ENCODE peak calls at places on chromosomes 12 and 14, in four cellular contexts. Z is A549, V is ovary, R is HepG2. L is an unnamed sample.
A peak's percentile ranks its signal among the peaks of the same experiment; 100 is the strongest.

GRCh38 chr12:109961201-109961600 is 35.0 kb downstream of the GIT2 start:
- DNase-seq in Z (no peak), V (no peak), R (no peak), L (no peak)

GRCh38 chr12:116492703-116493324 is 66.4 kb upstream of the MAP1LC3B2 start:
- DNase-seq in Z (peak; percentile 59), V (no peak), R (no peak), L (peak; percentile 62)

GRCh38 chr14:73245401-73246325 is 8.4 kb downstream of the PAPLN start:
- DNase-seq in Z (no peak), V (no peak), R (no peak), L (peak; percentile 38)

GRCh38 chr12:107352347-107353081 is 259.2 kb upstream of the CRY1 start:
- DNase-seq in Z (peak; percentile 42), V (no peak), R (peak; percentile 92), L (no peak)

GRCh38 chr12:57319678-57320469 is 68.9 kb upstream of the STAC3 start:
- DNase-seq in Z (no peak), V (no peak), R (no peak), L (no peak)

GRCh38 chr14:58565834-58566233 is 71.9 kb upstream of the DACT1 start:
- DNase-seq in Z (no peak), V (no peak), R (no peak), L (no peak)

GRCh38 chr14:56490379-56490778 is 89.2 kb upstream of the TMEM260 start:
- DNase-seq in Z (no peak), V (no peak), R (peak; percentile 29), L (peak; percentile 27)

GRCh38 chr12:24378548-24379011 is 429.1 kb upstream of the SOX5 start:
- DNase-seq in Z (no peak), V (no peak), R (no peak), L (no peak)

GRCh38 chr12:116314477-116314876 is 37.0 kb upstream of the MED13L start:
- DNase-seq in Z (no peak), V (no peak), R (no peak), L (no peak)

GRCh38 chr14:101589486-101590015 is 28.3 kb downstream of the DIO3 start:
- DNase-seq in Z (no peak), V (no peak), R (no peak), L (no peak)

GRCh38 chr14:91501348-91501747 is 8.8 kb downstream of the PPP4R3A start:
- DNase-seq in Z (no peak), V (no peak), R (no peak), L (no peak)

GRCh38 chr12:49885663-49886461 is 17.8 kb downstream of the FAIM2 start:
- DNase-seq in Z (no peak), V (peak; percentile 19), R (peak; percentile 47), L (no peak)

GRCh38 chr12:5902736-5903135 is 42.3 kb downstream of the ANO2 start:
- DNase-seq in Z (no peak), V (no peak), R (no peak), L (no peak)

GRCh38 chr12:106303202-106303820 is 778 bp downstream of the TCP11L2 start:
- DNase-seq in Z (peak; percentile 38), V (peak; percentile 89), R (peak; percentile 62), L (peak; percentile 85)
- TF ChIP-seq POLR2A in Z (no peak), V (peak; percentile 45), R (no peak), L (peak; percentile 11)

GRCh38 chr14:50678163-50678562 is 10.1 kb upstream of the SAV1 start:
- DNase-seq in Z (no peak), V (no peak), R (no peak), L (no peak)

GRCh38 chr14:50676814-50677516 is 8.9 kb upstream of the SAV1 start:
- DNase-seq in Z (no peak), V (no peak), R (no peak), L (no peak)

GRCh38 chr14:50675597-50675996 is 7.5 kb upstream of the SAV1 start:
- DNase-seq in Z (no peak), V (no peak), R (no peak), L (no peak)

GRCh38 chr14:50677527-50678063 is 9.5 kb upstream of the SAV1 start:
- DNase-seq in Z (no peak), V (no peak), R (peak; percentile 1), L (no peak)

GRCh38 chr14:50679674-50680073 is 11.6 kb upstream of the SAV1 start:
- DNase-seq in Z (no peak), V (no peak), R (no peak), L (no peak)
- TF ChIP-seq POLR2A in Z (no peak), V (no peak), R (no peak), L (no peak)

GRCh38 chr14:105937253-105938054 is 411.1 kb downstream of the TMEM121 start:
- DNase-seq in Z (no peak), V (no peak), R (no peak), L (no peak)
- TF ChIP-seq POLR2A in Z (no peak), V (no peak), R (no peak), L (no peak)

GRCh38 chr14:22508150-22508457 is 80.9 kb downstream of the DAD1 start:
- DNase-seq in Z (no peak), V (no peak), R (no peak), L (no peak)

GRCh38 chr14:22510527-22511110 is 78.4 kb downstream of the DAD1 start:
- DNase-seq in Z (no peak), V (no peak), R (no peak), L (no peak)

GRCh38 chr14:22508662-22509035 is 80.4 kb downstream of the DAD1 start:
- DNase-seq in Z (no peak), V (no peak), R (no peak), L (no peak)

GRCh38 chr14:22509751-22510300 is 79.2 kb downstream of the DAD1 start:
- DNase-seq in Z (no peak), V (no peak), R (no peak), L (no peak)

DNA sequence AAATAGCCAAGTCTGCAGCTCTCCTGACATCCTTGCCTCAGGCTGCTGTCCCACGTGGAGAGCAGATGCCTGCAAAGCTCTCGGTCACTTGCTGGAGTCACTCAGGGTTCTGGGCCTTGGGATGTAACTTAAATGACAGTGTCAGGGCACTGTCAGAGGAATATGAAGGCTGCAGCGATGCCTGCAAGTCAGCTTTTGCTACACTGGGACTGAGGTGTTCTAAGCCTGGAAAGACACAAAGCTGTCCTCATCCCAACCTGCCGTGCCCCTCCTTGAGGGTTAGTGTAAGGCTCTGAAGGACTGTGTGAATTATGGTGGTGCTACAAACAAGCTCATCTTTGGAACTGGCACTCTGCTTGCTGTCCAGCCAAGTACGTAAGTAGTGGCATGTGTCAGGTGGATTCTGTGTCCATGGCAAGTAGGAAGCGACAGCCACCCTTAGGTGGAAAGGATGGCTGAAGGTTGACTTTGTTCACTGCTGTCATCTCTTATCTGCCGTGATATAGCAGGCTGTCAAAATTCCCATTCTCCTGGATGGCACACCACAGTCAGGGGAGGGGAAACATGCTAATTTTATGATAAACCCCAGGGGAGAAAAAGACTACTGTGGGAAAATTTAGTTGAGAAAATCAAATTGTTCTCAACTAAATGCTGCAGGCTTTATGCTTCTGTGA is 79.9 kb downstream of the DAD1 start:
- DNase-seq in Z (no peak), V (no peak), R (no peak), L (no peak)
- TF ChIP-seq POLR2A in Z (no peak), V (no peak), R (no peak), L (no peak)

DNA sequence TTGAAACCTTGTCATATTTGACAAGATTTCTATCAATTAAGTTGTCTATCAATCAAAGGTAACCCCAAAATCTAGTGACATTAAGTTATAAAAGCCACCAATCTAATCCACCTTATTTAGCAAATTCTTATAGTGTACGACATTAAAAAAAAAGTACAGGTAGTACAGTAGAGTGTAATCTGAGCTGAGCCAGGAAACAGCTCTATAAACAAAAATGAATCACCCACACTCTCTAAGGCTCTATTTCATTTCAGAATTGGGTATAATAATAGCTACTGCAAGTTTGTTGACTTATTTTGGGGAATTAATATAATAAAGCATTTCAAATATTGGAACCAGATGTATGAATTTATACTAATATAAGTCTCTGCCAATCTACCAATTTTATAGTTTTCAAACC is 342.4 kb upstream of the FLRT2 start:
- DNase-seq in Z (no peak), V (no peak), R (no peak), L (no peak)
- TF ChIP-seq POLR2A in Z (no peak), V (no peak), R (no peak), L (no peak)

GRCh38 chr12:14879222-14879933 is 6.3 kb downstream of the MGP start:
- DNase-seq in Z (no peak), V (no peak), R (no peak), L (no peak)

GRCh38 chr12:14876833-14877232 is 8.8 kb downstream of the MGP start:
- DNase-seq in Z (no peak), V (no peak), R (no peak), L (no peak)

GRCh38 chr12:14883663-14884062 is 2.0 kb downstream of the MGP start:
- DNase-seq in Z (no peak), V (no peak), R (no peak), L (no peak)

GRCh38 chr12:14884458-14884878 is 1.2 kb downstream of the MGP start:
- DNase-seq in Z (no peak), V (peak; percentile 84), R (no peak), L (peak; percentile 82)

DNA sequence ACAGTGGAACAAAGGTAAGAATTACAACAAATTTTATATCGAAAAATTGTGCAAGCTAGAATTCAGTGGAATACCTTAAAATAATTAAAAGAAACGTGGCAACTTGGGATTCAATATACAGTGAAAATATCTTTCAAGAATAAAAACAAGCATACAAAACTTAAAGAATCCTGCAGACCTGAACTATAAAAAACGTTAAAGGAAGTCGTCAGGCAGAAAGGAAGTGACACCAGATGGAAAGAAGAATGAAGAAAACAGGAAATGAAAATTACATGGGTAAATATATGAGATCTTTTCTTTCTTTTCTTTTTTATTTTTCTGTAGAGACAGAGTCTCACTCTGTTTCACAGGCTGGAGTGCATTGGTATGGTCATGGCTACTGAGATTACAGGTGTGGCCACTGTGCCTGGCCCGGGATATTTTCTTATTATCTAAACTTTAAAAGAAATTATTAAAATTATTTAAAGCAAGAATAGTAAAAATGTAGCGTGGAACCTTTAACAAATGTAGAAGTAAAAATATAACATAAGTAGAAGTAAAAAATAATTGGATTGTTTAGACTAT is 4.7 kb downstream of the MGP start:
- DNase-seq in Z (no peak), V (no peak), R (no peak), L (no peak)
- TF ChIP-seq POLR2A in Z (no peak), V (no peak), R (no peak), L (no peak)

GRCh38 chr14:75279153-75279738 is 618 bp downstream of the FOS start:
- DNase-seq in Z (no peak), V (peak; percentile 89), R (no peak), L (peak; percentile 82)
- TF ChIP-seq POLR2A in Z (no peak), V (peak; percentile 1), R (no peak), L (peak; percentile 60)

GRCh38 chr12:121130866-121131373 is 1.8 kb upstream of the P2RX7 start:
- DNase-seq in Z (no peak), V (no peak), R (no peak), L (no peak)

GRCh38 chr12:121133838-121134237 is 1.2 kb downstream of the P2RX7 start:
- DNase-seq in Z (no peak), V (no peak), R (no peak), L (no peak)

GRCh38 chr12:121131941-121132341 is 735 bp upstream of the P2RX7 start:
- DNase-seq in Z (no peak), V (no peak), R (no peak), L (no peak)

GRCh38 chr12:121135320-121135719 is 2.6 kb downstream of the P2RX7 start:
- DNase-seq in Z (no peak), V (no peak), R (no peak), L (no peak)

GRCh38 chr12:121132601-121133481 is at the start of gene P2RX7:
- DNase-seq in Z (peak; percentile 59), V (peak; percentile 80), R (no peak), L (peak; percentile 81)
- TF ChIP-seq POLR2A in Z (no peak), V (peak; percentile 16), R (no peak), L (no peak)